ENCODE peak calls at places on chromosomes 13 and 19, in five cellular contexts. A is caudate nucleus, V is NCI-H2081, L is GM12892, Z is left lung. X is an unnamed sample.

GRCh38 chr13:98658131-98658530 is 81.2 kb upstream of the STK24 start:
- DNase-seq in A (no peak), V (no peak), L (no peak), Z (no peak), X (no peak)

GRCh38 chr19:51386882-51387520 is 773 bp downstream of the LIM2 start:
- DNase-seq in A (no peak), V (no peak), L (no peak), Z (no peak), X (no peak)

GRCh38 chr19:1064661-1065605 is 2.0 kb upstream of the ARHGAP45 start:
- DNase-seq in A (no peak), V (peak; percentile 40), L (peak; percentile 81), Z (peak; percentile 77), X (peak; percentile 59)

GRCh38 chr13:105608132-105608531 is 927.3 kb downstream of the EFNB2 start:
- DNase-seq in A (no peak), V (no peak), L (no peak), Z (no peak), X (no peak)

GRCh38 chr13:23621316-23621645 is 51.1 kb downstream of the TNFRSF19 start:
- DNase-seq in A (no peak), V (no peak), L (no peak), Z (no peak), X (no peak)

GRCh38 chr19:2076481-2077082 is 19.5 kb downstream of the MOB3A start:
- DNase-seq in A (no peak), V (no peak), L (no peak), Z (no peak), X (no peak)

GRCh38 chr13:30307966-30308290 is 577 bp upstream of the KATNAL1 start:
- DNase-seq in A (no peak), V (no peak), L (no peak), Z (no peak), X (no peak)

GRCh38 chr19:1471514-1472107 is 7.4 kb downstream of the C19orf25 start:
- DNase-seq in A (peak; percentile 46), V (no peak), L (no peak), Z (no peak), X (no peak)

GRCh38 chr13:26929971-26930730 is 169.6 kb upstream of the GPR12 start:
- DNase-seq in A (peak; percentile 66), V (peak; percentile 67), L (peak; percentile 55), Z (peak; percentile 47), X (peak; percentile 74)

GRCh38 chr13:79448413-79448812 is 32.5 kb upstream of the NDFIP2 start:
- DNase-seq in A (no peak), V (no peak), L (no peak), Z (no peak), X (no peak)

GRCh38 chr19:45569619-45570421 is 14.8 kb downstream of the OPA3 start:
- DNase-seq in A (no peak), V (no peak), L (no peak), Z (peak; percentile 50), X (peak; percentile 32)

GRCh38 chr19:50333737-50334617 is 4.8 kb upstream of the KCNC3 start:
- DNase-seq in A (peak; percentile 73), V (peak; percentile 68), L (peak; percentile 91), Z (peak; percentile 77), X (peak; percentile 84)

GRCh38 chr19:42497492-42498226 is 30.6 kb downstream of the CEACAM1 start:
- DNase-seq in A (no peak), V (no peak), L (no peak), Z (no peak), X (peak; percentile 34)

GRCh38 chr19:28577666-28578065 is 635.3 kb downstream of the UQCRFS1 start:
- DNase-seq in A (no peak), V (no peak), L (no peak), Z (no peak), X (no peak)

GRCh38 chr13:113443991-113444390 is 9.3 kb downstream of the ADPRHL1 start:
- DNase-seq in A (no peak), V (no peak), L (no peak), Z (no peak), X (no peak)

GRCh38 chr13:52809310-52809769 is 39.1 kb downstream of the PCDH8 start:
- DNase-seq in A (peak; percentile 8), V (peak; percentile 78), L (peak; percentile 49), Z (peak; percentile 52), X (peak; percentile 52)

X was measured in progenitor cell of endocrine pancreas.